ENCODE peak calls at places on chromosome 9, in ten cellular contexts. W is activated T-cell treated with anti-CD3 and anti-CD28 coated beads for 1 hour; D is amniotic stem cell; T is left colon; C is HEK293T; F is NCI-H226; M is stimulated activated CD8-positive, alpha-beta memory T cell treated with anti-CD3 and anti-CD28 coated beads, Interleukin-4, amount 100 ng/mL, for 4 hours; S is fibroblast of mammary gland; Z is HTR-8/SVneo; J is B cell. L is an unnamed sample.

GRCh38 chr9:20065076-20065475 is 276.2 kb upstream of the SLC24A2 start:
- DNase-seq in W (no peak), D (no peak), T (no peak), C (no peak), F (no peak), M (no peak), S (no peak), Z (no peak), J (no peak), L (no peak)

GRCh38 chr9:129379181-129379836 is 201.2 kb upstream of the IER5L start:
- DNase-seq in W (no peak), D (no peak), T (no peak), C (no peak), F (no peak), M (no peak), S (no peak), Z (no peak), J (no peak), L (no peak)

GRCh38 chr9:127898433-127899199 is 787 bp downstream of the ST6GALNAC6 start:
- DNase-seq in W (no peak), D (peak; percentile 45), T (no peak), C (peak; percentile 49), F (peak; percentile 77), M (no peak), S (peak; percentile 95), Z (peak; percentile 30), J (no peak), L (no peak)

GRCh38 chr9:8895498-8896224 is 1096.1 kb upstream of the DMAC1 start:
- DNase-seq in W (no peak), D (no peak), T (no peak), C (peak; percentile 9), F (no peak), M (no peak), S (peak; percentile 62), Z (no peak), J (peak; percentile 19), L (no peak)

GRCh38 chr9:131773911-131774379 is 34.1 kb upstream of the RAPGEF1 start:
- DNase-seq in W (peak; percentile 12), D (peak; percentile 54), T (peak; percentile 52), C (peak; percentile 70), F (peak; percentile 33), M (no peak), S (peak; percentile 62), Z (peak; percentile 64), J (no peak), L (no peak)

GRCh38 chr9:111661150-111661801 is at the start of gene GNG10:
- DNase-seq in W (peak; percentile 58), D (peak; percentile 11), T (peak; percentile 73), C (peak; percentile 83), F (peak; percentile 68), M (peak; percentile 34), S (peak; percentile 44), Z (peak; percentile 64), J (peak; percentile 80), L (no peak)

GRCh38 chr9:109417585-109418544 is 80.2 kb downstream of the PTPN3 start:
- DNase-seq in W (no peak), D (no peak), T (no peak), C (no peak), F (no peak), M (no peak), S (no peak), Z (no peak), J (no peak), L (no peak)

GRCh38 chr9:126317513-126317912 is 9.1 kb upstream of the MVB12B start:
- DNase-seq in W (peak; percentile 24), D (no peak), T (peak; percentile 58), C (no peak), F (no peak), M (no peak), S (peak; percentile 5), Z (no peak), J (peak; percentile 37), L (no peak)

GRCh38 chr9:68473790-68474189 is 66.9 kb downstream of the TMEM252 start:
- DNase-seq in W (no peak), D (no peak), T (no peak), C (no peak), F (no peak), M (no peak), S (no peak), Z (no peak), J (peak; percentile 4), L (no peak)

GRCh38 chr9:136614967-136615623 is 47.6 kb upstream of the EGFL7 start:
- DNase-seq in W (no peak), D (no peak), T (peak; percentile 74), C (no peak), F (no peak), M (no peak), S (no peak), Z (no peak), J (no peak), L (no peak)

GRCh38 chr9:110206388-110206787 is 1.6 kb downstream of the C9orf152 start:
- DNase-seq in W (no peak), D (no peak), T (peak; percentile 61), C (no peak), F (no peak), M (no peak), S (no peak), Z (no peak), J (no peak), L (no peak)

GRCh38 chr9:251398-251797 is 36.7 kb downstream of the DOCK8 start:
- DNase-seq in W (no peak), D (no peak), T (no peak), C (no peak), F (no peak), M (no peak), S (no peak), Z (no peak), J (no peak), L (no peak)

GRCh38 chr9:29475471-29475870 is 1902.2 kb upstream of the C9orf72 start:
- DNase-seq in W (no peak), D (no peak), T (no peak), C (no peak), F (peak; percentile 5), M (no peak), S (no peak), Z (no peak), J (no peak), L (no peak)

GRCh38 chr9:94945191-94946144 is 219.0 kb downstream of the AOPEP start:
- DNase-seq in W (no peak), D (peak; percentile 69), T (no peak), C (no peak), F (peak; percentile 77), M (no peak), S (peak; percentile 96), Z (no peak), J (no peak), L (no peak)

GRCh38 chr9:36486454-36486932 is 86.2 kb upstream of the MELK start:
- DNase-seq in W (peak; percentile 5), D (peak; percentile 6), T (no peak), C (no peak), F (no peak), M (no peak), S (peak; percentile 7), Z (peak; percentile 12), J (no peak), L (no peak)

GRCh38 chr9:22216730-22217160 is 207.6 kb upstream of the CDKN2B start:
- DNase-seq in W (no peak), D (no peak), T (no peak), C (no peak), F (no peak), M (no peak), S (peak; percentile 65), Z (no peak), J (no peak), L (no peak)

GRCh38 chr9:17742065-17742464 is 163.2 kb downstream of the SH3GL2 start:
- DNase-seq in W (no peak), D (no peak), T (no peak), C (peak; percentile 7), F (no peak), M (no peak), S (no peak), Z (no peak), J (no peak), L (no peak)

GRCh38 chr9:98997580-98997979 is 53.9 kb downstream of the COL15A1 start:
- DNase-seq in W (no peak), D (no peak), T (no peak), C (no peak), F (no peak), M (no peak), S (peak; percentile 89), Z (no peak), J (no peak), L (no peak)

GRCh38 chr9:97511762-97512429 is 10.4 kb downstream of the TMOD1 start:
- DNase-seq in W (no peak), D (no peak), T (no peak), C (no peak), F (no peak), M (no peak), S (no peak), Z (no peak), J (no peak), L (no peak)

GRCh38 chr9:109329274-109330258 is 8.7 kb upstream of the EPB41L4B start:
- DNase-seq in W (no peak), D (no peak), T (peak; percentile 69), C (peak; percentile 34), F (peak; percentile 76), M (no peak), S (peak; percentile 70), Z (no peak), J (no peak), L (peak; percentile 96)